ENCODE peak calls at places on chromosomes 13 and 19, in eight cellular contexts. I is upper lobe of left lung; S is midbrain; Z is stimulated activated CD4-positive, alpha-beta T cell treated with anti-CD3 and anti-CD28 coated beads, Interleukin-1b, Interleukin-23, amount 100 ng/mL, for 24 hours; E is ELR; Q is GM04503; Y is effector CD4-positive, alpha-beta T cell; J is HAP-1. T is an unnamed sample.

GRCh38 chr19:12783849-12784393 is 7.4 kb upstream of the JUNB start:
- DNase-seq in J (no peak), Y (no peak), S (no peak), I (peak; percentile 90), Z (no peak), E (no peak), Q (no peak), T (no peak)

GRCh38 chr19:18710986-18711751 is 27.7 kb downstream of the CRTC1 start:
- DNase-seq in S (no peak), E (no peak), I (peak; percentile 37), Z (no peak), Y (no peak), J (no peak), Q (no peak), T (no peak)

GRCh38 chr13:98468352-98468751 is 108.6 kb downstream of the STK24 start:
- DNase-seq in I (no peak), J (no peak), Y (no peak), E (no peak), Q (no peak), Z (no peak), S (no peak), T (no peak)

GRCh38 chr13:22517544-22517943 is 663.2 kb upstream of the SGCG start:
- DNase-seq in Z (no peak), Y (no peak), I (peak; percentile 28), Q (no peak), E (no peak), S (no peak), J (no peak), T (peak; percentile 63)

GRCh38 chr19:50300814-50301606 is 28.2 kb downstream of the KCNC3 start:
- DNase-seq in Z (no peak), I (no peak), S (no peak), Q (peak; percentile 13), J (no peak), E (peak; percentile 84), Y (no peak), T (peak; percentile 80)

GRCh38 chr13:102132896-102133295 is 269.0 kb downstream of the FGF14 start:
- DNase-seq in S (no peak), Q (no peak), I (no peak), Z (no peak), J (no peak), Y (no peak), E (no peak), T (no peak)

GRCh38 chr19:7902796-7903243 is 857 bp upstream of the MAP2K7 start:
- DNase-seq in Y (no peak), J (no peak), I (peak; percentile 74), E (no peak), Q (no peak), S (no peak), Z (no peak), T (no peak)

GRCh38 chr13:64855506-64855905 is 2374.6 kb downstream of the PCDH9 start:
- DNase-seq in Y (no peak), E (peak; percentile 31), J (peak; percentile 22), S (no peak), Z (no peak), Q (no peak), I (no peak), T (no peak)

GRCh38 chr13:31045621-31046081 is 113.2 kb downstream of the TEX26 start:
- DNase-seq in Q (peak; percentile 65), Y (peak; percentile 46), E (peak; percentile 99), Z (peak; percentile 70), J (no peak), I (peak; percentile 92), S (no peak), T (peak; percentile 92)

GRCh38 chr13:25881136-25881926 is 170.5 kb downstream of the SHISA2 start:
- DNase-seq in E (no peak), I (no peak), J (no peak), S (no peak), Y (no peak), Q (no peak), Z (no peak), T (peak; percentile 61)